ENCODE peak calls at places on chromosome 11, in six cellular contexts. S is K562, N is endothelial cell of umbilical vein, A is GM23248, D is HCT116, P is mesenchymal stem cell. C is an unnamed sample.

GRCh38 chr11:119509969-119510401 is 87.0 kb upstream of the THY1 start:
- DNase-seq in S (no peak), N (no peak), A (peak; percentile 98), D (no peak), P (peak; percentile 80), C (peak; percentile 94)

GRCh38 chr11:23569547-23569946 is 709.3 kb upstream of the CCDC179 start:
- DNase-seq in S (no peak), N (peak; percentile 50), A (no peak), D (no peak), P (no peak), C (no peak)

GRCh38 chr11:126246636-126247035 is 22.1 kb downstream of the SRPRA start:
- DNase-seq in S (no peak), N (peak; percentile 92), A (peak; percentile 67), D (no peak), P (peak; percentile 8), C (no peak)

GRCh38 chr11:8989411-8989810 is 14.4 kb downstream of the NRIP3 start:
- DNase-seq in S (peak; percentile 37), N (no peak), A (peak; percentile 74), D (no peak), P (peak; percentile 29), C (no peak)

GRCh38 chr11:10592331-10592730 is 23.9 kb upstream of the LYVE1 start:
- DNase-seq in S (no peak), N (peak; percentile 68), A (peak; percentile 93), D (peak; percentile 26), P (peak; percentile 93), C (peak; percentile 91)

GRCh38 chr11:114395776-114396175 is 4.5 kb downstream of the C11orf71 start:
- DNase-seq in S (peak; percentile 18), N (peak; percentile 9), A (peak; percentile 27), D (peak; percentile 15), P (no peak), C (peak; percentile 25)

GRCh38 chr11:72814831-72815618 is 814 bp downstream of the ATG16L2 start:
- DNase-seq in S (peak; percentile 69), N (peak; percentile 87), A (peak; percentile 79), D (peak; percentile 71), P (peak; percentile 89), C (peak; percentile 60)

GRCh38 chr11:5522308-5522707 is 5.8 kb upstream of the UBQLNL start:
- DNase-seq in S (no peak), N (no peak), A (no peak), D (no peak), P (no peak), C (no peak)

GRCh38 chr11:3193373-3194015 is 25.1 kb downstream of the MRGPRG start:
- DNase-seq in S (no peak), N (no peak), A (no peak), D (no peak), P (no peak), C (no peak)

GRCh38 chr11:60657880-60658279 is 41.5 kb upstream of the MS4A8 start:
- DNase-seq in S (no peak), N (no peak), A (no peak), D (no peak), P (no peak), C (no peak)

GRCh38 chr11:73759520-73760065 is 1.3 kb downstream of the RAB6A start:
- DNase-seq in S (no peak), N (peak; percentile 60), A (peak; percentile 77), D (no peak), P (peak; percentile 67), C (no peak)

GRCh38 chr11:47507016-47507631 is 45.8 kb downstream of the CELF1 start:
- DNase-seq in S (no peak), N (no peak), A (peak; percentile 54), D (no peak), P (no peak), C (no peak)

GRCh38 chr11:723120-723883 is 17.3 kb downstream of the EPS8L2 start:
- DNase-seq in S (no peak), N (peak; percentile 50), A (peak; percentile 68), D (no peak), P (peak; percentile 64), C (peak; percentile 32)

GRCh38 chr11:58616594-58616993 is 5.9 kb upstream of the CNTF start:
- DNase-seq in S (no peak), N (peak; percentile 30), A (peak; percentile 92), D (no peak), P (peak; percentile 93), C (peak; percentile 69)

DNA sequence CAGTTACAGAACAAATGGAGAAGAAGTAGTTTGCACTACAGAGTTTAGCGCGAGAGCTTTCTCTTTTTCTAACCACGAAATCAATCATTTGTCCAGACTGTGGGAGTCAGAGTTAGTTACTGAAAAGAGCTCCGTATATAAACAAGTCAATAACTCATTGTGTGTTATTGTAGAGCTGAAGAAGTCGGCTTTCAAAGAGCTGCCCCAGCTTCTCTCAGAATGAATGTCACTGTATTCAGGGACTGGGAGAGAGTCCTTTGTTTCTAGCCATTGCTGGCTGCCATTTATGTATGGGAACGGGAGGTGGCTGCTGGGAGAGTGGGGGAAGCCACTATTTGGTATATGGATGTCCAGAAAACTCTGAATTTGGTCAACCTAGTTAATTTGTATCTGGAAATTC is 227.7 kb downstream of the DCDC1 start:
- DNase-seq in S (no peak), N (no peak), A (no peak), D (no peak), P (no peak), C (no peak)
- H2AFZ ChIP-seq in S (no peak overlapping the region), N (no peak overlapping the region), A (no peak overlapping the region), D (no peak overlapping the region), P (no peak overlapping the region), C (no peak overlapping the region)

DNA sequence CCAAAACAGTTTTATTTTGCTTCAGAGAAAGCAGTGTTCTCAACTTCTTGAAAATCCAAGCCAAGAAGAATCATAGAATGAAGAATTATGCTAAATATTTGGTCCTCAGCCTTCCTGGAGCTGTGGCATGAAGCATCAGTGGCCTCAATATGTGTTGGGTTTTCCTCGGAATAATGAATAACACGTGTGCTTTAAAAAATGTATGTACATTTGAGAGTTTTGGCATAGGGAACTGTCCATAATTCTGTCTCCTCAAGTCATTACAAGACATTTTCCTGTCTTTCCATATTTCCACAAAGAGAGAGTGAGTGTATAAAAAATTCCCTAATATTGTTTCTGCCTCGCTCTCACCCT is 10.3 kb upstream of the LDLRAD3 start:
- DNase-seq in S (no peak), N (no peak), A (no peak), D (no peak), P (no peak), C (no peak)
- H2AFZ ChIP-seq in S (no peak overlapping the region), N (no peak overlapping the region), A (no peak overlapping the region), D (no peak overlapping the region), P (no peak overlapping the region), C (no peak overlapping the region)

DNA sequence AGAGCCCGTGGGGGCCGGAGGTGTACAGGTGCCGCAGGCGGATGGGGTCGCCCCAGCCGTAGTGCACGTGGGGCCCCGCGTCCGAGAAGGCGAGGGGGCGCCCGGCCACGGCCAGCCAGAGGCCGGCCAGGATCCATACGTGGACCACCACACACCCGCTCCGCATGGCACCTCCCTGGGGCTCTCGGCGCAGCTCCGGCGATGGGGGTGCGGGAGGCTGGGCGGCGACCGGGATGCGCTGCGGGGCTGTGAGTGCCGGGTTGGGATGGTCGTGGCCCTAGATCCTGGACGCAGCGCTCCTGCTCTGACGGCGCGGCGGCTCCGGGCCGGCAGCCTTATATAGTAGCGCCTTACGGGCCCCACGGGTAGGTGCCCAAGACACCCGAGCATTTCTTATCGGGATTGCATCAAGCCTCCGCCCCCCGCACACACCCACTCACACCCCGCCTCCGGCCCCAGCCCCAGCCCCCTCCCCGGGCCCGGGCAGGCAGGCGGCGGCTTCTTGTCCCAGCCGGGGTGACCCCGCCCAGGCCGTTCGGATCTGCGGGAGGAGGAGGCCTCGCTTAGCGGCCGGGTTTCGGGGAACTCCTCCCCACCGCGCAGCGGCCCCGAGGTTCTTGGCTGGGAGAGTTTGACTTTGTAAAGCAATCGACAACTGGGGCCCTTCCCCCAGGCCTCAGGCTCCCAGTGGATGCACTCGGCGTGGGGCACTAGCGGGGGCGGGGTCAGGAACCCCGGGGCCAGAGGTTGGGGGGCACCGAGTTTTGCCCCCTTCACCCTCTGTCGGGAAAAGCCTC is at the start of gene FGF19:
- DNase-seq in S (peak; percentile 68), N (no peak), A (peak; percentile 28), D (no peak), P (peak; percentile 9), C (peak; percentile 22)
- H2AFZ ChIP-seq in S (no peak within 1 kb of the TSS), N (no peak within 1 kb of the TSS), A (no peak within 1 kb of the TSS), D (peak within 1 kb of the TSS; percentile 84), P (no peak within 1 kb of the TSS), C (peak within 1 kb of the TSS; percentile 52)

GRCh38 chr11:79087238-79087956 is 353.4 kb downstream of the TENM4 start:
- DNase-seq in S (no peak), N (peak; percentile 76), A (peak; percentile 8), D (no peak), P (peak; percentile 60), C (no peak)
- H2AFZ ChIP-seq in S (no peak overlapping the region), N (peak overlapping the region; percentile 82), A (no peak overlapping the region), D (no peak overlapping the region), P (no peak overlapping the region), C (peak overlapping the region; percentile 47)

DNA sequence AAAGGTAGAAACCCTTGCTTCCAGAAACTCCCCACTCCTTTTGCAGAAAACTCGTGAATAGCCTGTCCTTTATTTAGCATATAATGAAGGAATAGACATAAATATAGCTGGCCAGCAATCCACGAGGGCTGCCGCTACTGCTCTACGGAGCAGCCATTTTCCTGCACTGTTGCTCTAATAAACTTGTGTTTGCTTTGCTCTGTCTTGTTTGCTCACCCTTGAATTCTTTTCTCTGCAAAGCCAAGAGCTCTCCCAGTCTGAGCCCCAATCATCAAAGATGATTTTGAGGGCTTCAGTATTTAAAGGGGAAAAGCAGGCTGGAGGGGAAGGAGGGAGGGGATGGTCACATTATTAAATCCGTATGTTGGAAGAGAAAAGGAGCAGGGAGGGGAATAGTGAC is 16.6 kb upstream of the CHKA start:
- DNase-seq in S (no peak), N (no peak), A (peak; percentile 35), D (no peak), P (no peak), C (no peak)
- H2AFZ ChIP-seq in S (peak overlapping the region; percentile 75), N (no peak overlapping the region), A (peak overlapping the region; percentile 78), D (no peak overlapping the region), P (no peak overlapping the region), C (no peak overlapping the region)

GRCh38 chr11:35609656-35610055 is 8.6 kb upstream of the FJX1 start:
- DNase-seq in S (no peak), N (no peak), A (no peak), D (no peak), P (no peak), C (no peak)

GRCh38 chr11:35602979-35603378 is 15.3 kb upstream of the FJX1 start:
- DNase-seq in S (no peak), N (no peak), A (no peak), D (no peak), P (no peak), C (no peak)

GRCh38 chr11:35602160-35602793 is 16.0 kb upstream of the FJX1 start:
- DNase-seq in S (no peak), N (no peak), A (no peak), D (no peak), P (no peak), C (no peak)

GRCh38 chr11:35608502-35608901 is 9.8 kb upstream of the FJX1 start:
- DNase-seq in S (no peak), N (no peak), A (no peak), D (no peak), P (no peak), C (no peak)

DNA sequence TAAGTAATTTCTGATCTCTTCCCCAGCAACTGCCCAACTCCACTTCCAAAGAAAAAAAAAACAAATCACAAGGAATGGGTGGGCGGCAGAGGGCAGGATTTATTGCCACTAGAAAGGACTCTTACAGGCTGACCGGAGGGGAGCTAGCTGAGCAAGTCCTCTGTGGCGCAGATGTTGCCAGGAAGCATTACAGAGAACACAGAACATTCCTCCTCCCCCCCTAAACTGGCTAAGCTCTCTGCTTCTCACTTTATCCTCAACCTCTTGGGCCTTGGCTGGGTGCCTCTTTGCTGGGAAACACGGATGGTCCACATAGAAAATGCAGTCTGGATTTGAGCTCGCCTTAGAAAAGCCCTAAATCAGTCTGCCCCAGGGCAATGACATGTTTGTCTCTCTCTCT is 12.6 kb upstream of the FJX1 start:
- DNase-seq in S (no peak), N (no peak), A (peak; percentile 42), D (no peak), P (no peak), C (no peak)
- H2AFZ ChIP-seq in S (no peak overlapping the region), N (no peak overlapping the region), A (no peak overlapping the region), D (no peak overlapping the region), P (no peak overlapping the region), C (no peak overlapping the region)